ENCODE peak calls at places on chromosomes 16 and 17, in seven cellular contexts. I is breast epithelium, P is K562, U is HCT116, Z is GM23338, A is stomach, B is H1. J is an unnamed sample.

GRCh38 chr16:68306633-68307032 is 4.1 kb downstream of the SLC7A6OS start:
- DNase-seq in A (no peak), P (no peak), I (no peak), B (no peak), Z (no peak), U (no peak), J (no peak)

GRCh38 chr16:59878479-59878878 is 1144.4 kb upstream of the GOT2 start:
- DNase-seq in B (no peak), A (peak), Z (no peak), I (no peak), P (no peak), U (no peak), J (no peak)

GRCh38 chr16:75264531-75264998 is 13.1 kb upstream of the BCAR1 start:
- DNase-seq in P (no peak), A (no peak), I (no peak), U (no peak), Z (no peak), B (no peak), J (no peak)

GRCh38 chr17:2090804-2091534 is 36.1 kb downstream of the HIC1 start:
- DNase-seq in P (no peak), B (peak), U (no peak), A (no peak), Z (peak), I (no peak), J (peak)

GRCh38 chr16:11699234-11699894 is 31.1 kb downstream of the SNN start:
- DNase-seq in I (no peak), B (no peak), U (no peak), Z (no peak), A (no peak), P (no peak), J (no peak)

GRCh38 chr17:50498021-50498874 is 10.0 kb upstream of the MYCBPAP start:
- DNase-seq in A (peak), B (no peak), I (no peak), P (no peak), U (no peak), Z (no peak), J (no peak)

GRCh38 chr16:68297908-68298307 is 12.8 kb downstream of the SLC7A6OS start:
- DNase-seq in U (no peak), P (no peak), Z (no peak), A (no peak), B (no peak), I (no peak), J (no peak)

GRCh38 chr17:6420173-6420641 is 14.7 kb downstream of the AIPL1 start:
- DNase-seq in Z (peak), A (no peak), B (peak), P (peak), I (no peak), U (no peak), J (no peak)

GRCh38 chr16:48076455-48077012 is 79.3 kb downstream of the ABCC12 start:
- DNase-seq in B (no peak), A (no peak), I (no peak), P (no peak), U (no peak), Z (no peak), J (no peak)

GRCh38 chr17:81132770-81133723 is 32.3 kb upstream of the PVALEF start:
- DNase-seq in I (no peak), P (peak), Z (no peak), U (no peak), A (no peak), B (no peak), J (no peak)

GRCh38 chr17:28188841-28189263 is 130.1 kb upstream of the TMEM97 start:
- DNase-seq in Z (no peak), B (no peak), P (peak), U (no peak), A (no peak), I (no peak), J (no peak)

GRCh38 chr16:70686376-70687171 is 721 bp upstream of the MTSS2 start:
- DNase-seq in B (no peak), U (no peak), Z (no peak), A (no peak), I (no peak), P (no peak), J (no peak)

GRCh38 chr16:50252082-50252611 is 14.2 kb upstream of the ADCY7 start:
- DNase-seq in I (no peak), Z (no peak), P (no peak), B (no peak), A (no peak), U (no peak), J (peak)

GRCh38 chr17:29155235-29155965 is 24.8 kb downstream of the MYO18A start:
- DNase-seq in Z (no peak), I (no peak), U (peak), P (peak), B (no peak), A (peak), J (peak)

GRCh38 chr16:51402785-51403184 is 251.7 kb upstream of the SALL1 start:
- DNase-seq in A (peak), Z (no peak), I (no peak), P (no peak), B (no peak), U (no peak), J (no peak)

GRCh38 chr17:17021194-17021863 is 20.9 kb upstream of the MPRIP start:
- DNase-seq in A (peak), B (no peak), I (peak), P (peak), U (no peak), Z (no peak), J (peak)

GRCh38 chr16:1613728-1614225 is 1.6 kb downstream of the CRAMP1 start:
- DNase-seq in B (no peak), Z (no peak), U (no peak), A (peak), I (no peak), P (peak), J (peak)

GRCh38 chr16:11052080-11052808 is 107.9 kb downstream of the CLEC16A start:
- DNase-seq in Z (no peak), U (no peak), I (no peak), B (no peak), A (no peak), P (peak), J (no peak)

GRCh38 chr17:77115947-77116346 is 24.8 kb upstream of the SEC14L1 start:
- DNase-seq in B (no peak), A (no peak), I (no peak), P (no peak), Z (no peak), U (no peak), J (no peak)

GRCh38 chr17:77117415-77117814 is 23.4 kb upstream of the SEC14L1 start:
- DNase-seq in I (no peak), U (no peak), P (no peak), Z (no peak), B (no peak), A (no peak), J (no peak)

GRCh38 chr17:77116371-77116860 is 24.4 kb upstream of the SEC14L1 start:
- DNase-seq in A (peak), Z (no peak), B (no peak), I (no peak), U (no peak), P (no peak), J (no peak)

GRCh38 chr17:77119668-77120301 is 21.0 kb upstream of the SEC14L1 start:
- DNase-seq in B (no peak), A (no peak), Z (no peak), I (no peak), U (no peak), P (no peak), J (no peak)

GRCh38 chr17:77118251-77118928 is 22.4 kb upstream of the SEC14L1 start:
- DNase-seq in A (no peak), I (no peak), U (no peak), P (no peak), B (no peak), Z (no peak), J (no peak)
- TF ChIP-seq POLR2AphosphoS5 in A (no peak), I (no peak), U (no peak), P (no peak), B (no peak), Z (no peak), J (no peak)

GRCh38 chr16:30094541-30095165 is 1.4 kb downstream of the YPEL3 start:
- DNase-seq in Z (no peak), A (no peak), U (no peak), P (peak), I (no peak), B (no peak), J (peak)
- H3K4me3 ChIP-seq in Z (peak), A (peak), U (no peak), P (no peak), I (peak), B (no peak), J (peak)

DNA sequence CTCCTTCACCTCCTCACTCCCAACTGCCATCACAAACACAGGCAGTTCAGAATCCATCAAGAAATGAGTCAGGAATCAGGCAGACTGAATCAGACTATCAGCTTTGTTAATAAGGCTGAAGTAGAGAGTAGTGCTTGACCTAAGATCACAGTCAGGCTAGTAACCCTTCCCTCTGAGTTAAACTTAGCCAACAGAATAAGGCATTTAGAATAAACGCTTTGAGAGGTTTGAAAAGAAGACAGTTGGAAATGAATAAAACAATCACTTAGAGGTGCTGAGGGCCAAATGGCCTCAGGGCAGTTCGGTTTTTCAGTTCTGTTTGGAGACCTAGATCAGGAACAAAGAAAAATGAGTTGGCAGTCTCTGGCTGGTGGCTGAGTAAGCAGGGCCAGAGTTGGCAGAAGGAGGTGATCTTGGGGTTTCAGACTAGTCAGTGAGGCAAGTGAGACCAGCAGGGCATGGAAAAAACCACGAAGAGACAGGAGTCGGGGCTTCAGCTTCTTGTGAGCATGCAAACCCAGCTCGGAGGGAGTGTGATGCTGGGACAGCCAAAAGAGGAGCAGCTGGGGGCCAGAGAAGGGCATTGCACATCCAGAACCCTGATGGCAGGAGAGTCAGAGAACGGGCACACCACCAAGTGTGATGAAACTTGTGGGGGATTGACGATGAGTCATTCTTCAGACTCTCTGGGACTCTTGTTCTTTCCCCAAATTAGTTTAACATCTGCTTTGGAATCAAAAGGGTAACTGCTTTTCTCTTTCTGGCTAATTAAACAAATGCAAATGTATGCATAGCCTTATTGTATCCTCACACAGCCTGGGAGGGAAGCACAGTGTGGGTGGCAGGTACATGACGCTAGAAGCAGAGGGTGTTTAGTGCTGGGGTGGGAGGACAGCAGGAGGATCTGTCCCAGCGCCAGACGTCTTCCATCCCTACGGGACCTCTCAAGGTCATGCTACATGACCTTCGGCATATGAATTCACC is 54.8 kb downstream of the SPECC1 start:
- DNase-seq in U (peak), P (no peak), Z (peak), B (no peak), I (peak), A (peak), J (no peak)
- TF ChIP-seq POLR2AphosphoS5 in U (no peak), P (no peak), Z (no peak), B (no peak), I (peak), A (peak), J (peak)

GRCh38 chr16:72833969-72834368 is 214.0 kb downstream of the ZFHX3 start:
- DNase-seq in B (no peak), U (no peak), A (no peak), P (no peak), Z (no peak), I (no peak), J (no peak)
- H3K4me3 ChIP-seq in B (no peak), U (no peak), A (no peak), P (no peak), Z (no peak), I (no peak), J (no peak)

J was measured in spleen.